ENCODE peak calls at places on chromosomes 2 and 18, in seven cellular contexts. One of them, this sample, is unnamed.

GRCh38 chr2:84969511-84970265 is 1.3 kb upstream of the KCMF1 start:
- DNase-seq in upper lobe of right lung: no peak
- DNase-seq in AG09319: no peak
- DNase-seq in esophagus squamous epithelium: no peak
- DNase-seq in RWPE1: no peak
- DNase-seq in left ventricle myocardium inferior: no peak
- DNase-seq in NCI-H1092 treated with DMSO at 0.1 percent for 48 hours: no peak
- DNase-seq in this sample: peak

GRCh38 chr2:158142568-158143332 is 41.1 kb downstream of the UPP2 start:
- DNase-seq in upper lobe of right lung: no peak
- DNase-seq in AG09319: no peak
- DNase-seq in esophagus squamous epithelium: no peak
- DNase-seq in RWPE1: no peak
- DNase-seq in left ventricle myocardium inferior: no peak
- DNase-seq in NCI-H1092 treated with DMSO at 0.1 percent for 48 hours: no peak
- DNase-seq in this sample: no peak

GRCh38 chr2:184628051-184628450 is 29.7 kb downstream of the ZNF804A start:
- DNase-seq in upper lobe of right lung: no peak
- DNase-seq in AG09319: no peak
- DNase-seq in esophagus squamous epithelium: no peak
- DNase-seq in RWPE1: no peak
- DNase-seq in left ventricle myocardium inferior: no peak
- DNase-seq in NCI-H1092 treated with DMSO at 0.1 percent for 48 hours: no peak
- DNase-seq in this sample: no peak

GRCh38 chr2:1738163-1738562 is 6.2 kb downstream of the PXDN start:
- DNase-seq in upper lobe of right lung: peak
- DNase-seq in AG09319: no peak
- DNase-seq in esophagus squamous epithelium: no peak
- DNase-seq in RWPE1: no peak
- DNase-seq in left ventricle myocardium inferior: no peak
- DNase-seq in NCI-H1092 treated with DMSO at 0.1 percent for 48 hours: no peak
- DNase-seq in this sample: no peak

GRCh38 chr2:181457121-181457740 is at the start of gene ITGA4:
- DNase-seq in upper lobe of right lung: peak
- DNase-seq in AG09319: peak
- DNase-seq in esophagus squamous epithelium: peak
- DNase-seq in RWPE1: peak
- DNase-seq in left ventricle myocardium inferior: peak
- DNase-seq in NCI-H1092 treated with DMSO at 0.1 percent for 48 hours: no peak
- DNase-seq in this sample: no peak

GRCh38 chr18:67496469-67496868 is 20.1 kb downstream of the DSEL start:
- DNase-seq in upper lobe of right lung: no peak
- DNase-seq in AG09319: no peak
- DNase-seq in esophagus squamous epithelium: no peak
- DNase-seq in RWPE1: no peak
- DNase-seq in left ventricle myocardium inferior: no peak
- DNase-seq in NCI-H1092 treated with DMSO at 0.1 percent for 48 hours: no peak
- DNase-seq in this sample: no peak

GRCh38 chr18:79606621-79607331 is 72.8 kb upstream of the CTDP1 start:
- DNase-seq in upper lobe of right lung: peak
- DNase-seq in AG09319: no peak
- DNase-seq in esophagus squamous epithelium: no peak
- DNase-seq in RWPE1: no peak
- DNase-seq in left ventricle myocardium inferior: peak
- DNase-seq in NCI-H1092 treated with DMSO at 0.1 percent for 48 hours: no peak
- DNase-seq in this sample: no peak

GRCh38 chr18:68847219-68847860 is 49.5 kb downstream of the CCDC102B start:
- DNase-seq in upper lobe of right lung: no peak
- DNase-seq in AG09319: peak
- DNase-seq in esophagus squamous epithelium: no peak
- DNase-seq in RWPE1: no peak
- DNase-seq in left ventricle myocardium inferior: no peak
- DNase-seq in NCI-H1092 treated with DMSO at 0.1 percent for 48 hours: peak
- DNase-seq in this sample: peak

GRCh38 chr2:134089454-134089853 is 164.4 kb upstream of the MGAT5 start:
- DNase-seq in upper lobe of right lung: no peak
- DNase-seq in AG09319: no peak
- DNase-seq in esophagus squamous epithelium: no peak
- DNase-seq in RWPE1: no peak
- DNase-seq in left ventricle myocardium inferior: no peak
- DNase-seq in NCI-H1092 treated with DMSO at 0.1 percent for 48 hours: no peak
- DNase-seq in this sample: no peak